ENCODE peak calls at places on chromosomes 13 and 19, in ten cellular contexts. G, K, Q, T, N, R, I, C, P and Z are unnamed samples.

GRCh38 chr19:14118165-14119051 is 846 bp upstream of the PRKACA start:
- DNase-seq in N (peak; percentile 78), K (peak; percentile 76), P (peak; percentile 69), C (peak; percentile 90), G (peak; percentile 57), I (peak; percentile 93), Q (peak; percentile 53), R (peak; percentile 77), T (peak; percentile 51), Z (peak; percentile 97)

GRCh38 chr19:3656073-3656746 is 29.6 kb upstream of the CACTIN start:
- DNase-seq in C (no peak), P (no peak), G (no peak), N (no peak), R (no peak), Q (no peak), T (no peak), I (no peak), K (no peak), Z (no peak)

GRCh38 chr13:60032836-60033235 is 130.9 kb downstream of the DIAPH3 start:
- DNase-seq in P (no peak), T (no peak), K (no peak), G (no peak), C (no peak), Q (no peak), R (no peak), N (no peak), I (no peak), Z (no peak)

GRCh38 chr13:25922373-25922772 is 129.4 kb downstream of the SHISA2 start:
- DNase-seq in P (no peak), C (no peak), I (no peak), Q (no peak), N (no peak), G (no peak), K (no peak), T (no peak), R (no peak), Z (no peak)

GRCh38 chr13:94858856-94859811 is 146.8 kb upstream of the SOX21 start:
- DNase-seq in P (no peak), G (no peak), K (peak; percentile 64), N (peak; percentile 25), I (peak; percentile 44), R (peak; percentile 67), C (peak; percentile 62), Q (no peak), T (no peak), Z (peak; percentile 80)

GRCh38 chr13:94065741-94066140 is 413.7 kb downstream of the DCT start:
- DNase-seq in R (no peak), N (peak; percentile 31), K (no peak), Q (no peak), T (no peak), C (no peak), I (no peak), G (no peak), P (no peak), Z (no peak)

GRCh38 chr19:17931532-17932191 is 1.2 kb upstream of the CCDC124 start:
- DNase-seq in C (no peak), P (no peak), I (no peak), K (no peak), Q (no peak), N (no peak), R (no peak), T (no peak), G (no peak), Z (no peak)

GRCh38 chr19:18771328-18772242 is 19.5 kb downstream of the COMP start:
- DNase-seq in K (no peak), N (no peak), C (no peak), R (no peak), Q (no peak), I (no peak), P (no peak), G (no peak), T (no peak), Z (no peak)

GRCh38 chr19:2944403-2944774 is 382 bp downstream of the ZNF77 start:
- DNase-seq in R (no peak), P (no peak), Q (no peak), C (no peak), T (no peak), K (no peak), I (no peak), N (no peak), G (no peak), Z (no peak)

GRCh38 chr19:8097198-8097597 is 44.6 kb downstream of the CCL25 start:
- DNase-seq in Q (no peak), R (no peak), G (no peak), K (no peak), I (no peak), N (no peak), P (no peak), T (no peak), C (no peak), Z (no peak)

GRCh38 chr13:61202042-61202441 is 213.6 kb downstream of the PCDH20 start:
- DNase-seq in I (no peak), G (no peak), N (no peak), K (no peak), P (no peak), Q (no peak), R (no peak), T (no peak), C (no peak), Z (no peak)

GRCh38 chr13:97119899-97120745 is 102.0 kb upstream of the MBNL2 start:
- DNase-seq in T (no peak), K (peak; percentile 17), G (no peak), C (no peak), R (no peak), N (peak; percentile 64), I (no peak), Q (no peak), P (no peak), Z (no peak)

GRCh38 chr13:110712849-110713641 is 455 bp upstream of the ING1 start:
- DNase-seq in K (peak; percentile 100), N (peak; percentile 100), I (peak; percentile 99), G (peak; percentile 99), P (peak; percentile 99), C (peak; percentile 99), T (peak; percentile 100), R (peak; percentile 99), Q (peak; percentile 99), Z (peak; percentile 100)

GRCh38 chr13:110712081-110712848 is 1.2 kb upstream of the ING1 start:
- DNase-seq in P (peak; percentile 91), K (peak; percentile 72), Q (peak; percentile 83), N (peak; percentile 78), R (peak; percentile 87), I (peak; percentile 87), G (peak; percentile 88), T (peak; percentile 90), C (peak; percentile 88), Z (peak; percentile 93)

GRCh38 chr13:110713981-110714797 is 689 bp downstream of the ING1 start:
- DNase-seq in R (peak; percentile 49), I (peak; percentile 54), N (peak; percentile 56), G (peak; percentile 74), P (peak; percentile 72), C (peak; percentile 71), T (peak; percentile 58), K (peak; percentile 33), Q (peak; percentile 69), Z (peak; percentile 84)

GRCh38 chr13:110714798-110715394 is 1.4 kb downstream of the ING1 start:
- DNase-seq in R (peak; percentile 74), I (peak; percentile 64), Q (peak; percentile 46), T (no peak), G (peak; percentile 72), K (peak; percentile 36), C (peak; percentile 70), P (peak; percentile 92), N (peak; percentile 58), Z (peak; percentile 86)

GRCh38 chr13:110713642-110713952 is at the start of gene ING1:
- DNase-seq in R (peak; percentile 92), I (no peak), G (no peak), T (no peak), C (no peak), P (no peak), K (no peak), Q (no peak), N (no peak), Z (no peak)
- H3K4me3 ChIP-seq in R (peak within 1 kb of the TSS; percentile 82), I (peak within 1 kb of the TSS; percentile 90), G (peak within 1 kb of the TSS; percentile 97), T (peak within 1 kb of the TSS; percentile 90), C (peak within 1 kb of the TSS; percentile 99), P (peak within 1 kb of the TSS; percentile 97), K (peak within 1 kb of the TSS; percentile 92), Q (peak within 1 kb of the TSS; percentile 99), N (peak within 1 kb of the TSS; percentile 96), Z (peak within 1 kb of the TSS; percentile 75)

GRCh38 chr19:11578342-11579142 is 1.1 kb upstream of the ACP5 start:
- DNase-seq in Q (peak; percentile 18), C (peak; percentile 75), G (no peak), I (peak; percentile 44), P (peak; percentile 66), R (peak; percentile 42), T (peak; percentile 42), N (peak; percentile 17), K (no peak), Z (peak; percentile 80)
- H3K4me3 ChIP-seq in Q (peak overlapping the region; percentile 57), C (peak overlapping the region; percentile 21), G (no peak overlapping the region), I (peak overlapping the region; percentile 32), P (peak overlapping the region; percentile 31), R (peak overlapping the region; percentile 52), T (peak overlapping the region; percentile 73), N (peak overlapping the region; percentile 20), K (no peak overlapping the region), Z (peak overlapping the region; percentile 46)

DNA sequence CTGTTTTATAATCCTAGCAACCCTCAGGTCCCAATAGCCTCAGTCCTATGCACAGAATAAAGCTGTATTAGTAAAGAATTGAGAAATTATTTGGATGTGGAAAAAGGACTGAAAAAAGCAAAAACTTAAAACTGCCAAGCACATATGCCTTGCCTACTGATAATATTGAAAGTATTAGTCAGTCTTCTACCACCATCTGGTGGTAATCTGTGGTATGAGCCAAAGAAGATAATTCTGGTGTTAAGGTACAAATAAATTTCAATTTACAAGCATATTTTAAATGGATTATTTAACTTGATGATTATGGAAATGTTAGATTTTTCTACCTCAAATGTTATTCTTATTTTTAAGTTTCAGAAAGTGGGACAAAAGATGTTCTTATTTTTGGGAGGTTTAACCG is 460.3 kb upstream of the KLHL1 start:
- DNase-seq in C (no peak), G (no peak), R (no peak), N (peak; percentile 76), T (peak; percentile 42), K (peak; percentile 25), Q (no peak), I (no peak), P (no peak), Z (no peak)
- H3K4me3 ChIP-seq in C (no peak overlapping the region), G (no peak overlapping the region), R (no peak overlapping the region), N (no peak overlapping the region), T (no peak overlapping the region), K (no peak overlapping the region), Q (no peak overlapping the region), I (no peak overlapping the region), P (no peak overlapping the region), Z (no peak overlapping the region)

DNA sequence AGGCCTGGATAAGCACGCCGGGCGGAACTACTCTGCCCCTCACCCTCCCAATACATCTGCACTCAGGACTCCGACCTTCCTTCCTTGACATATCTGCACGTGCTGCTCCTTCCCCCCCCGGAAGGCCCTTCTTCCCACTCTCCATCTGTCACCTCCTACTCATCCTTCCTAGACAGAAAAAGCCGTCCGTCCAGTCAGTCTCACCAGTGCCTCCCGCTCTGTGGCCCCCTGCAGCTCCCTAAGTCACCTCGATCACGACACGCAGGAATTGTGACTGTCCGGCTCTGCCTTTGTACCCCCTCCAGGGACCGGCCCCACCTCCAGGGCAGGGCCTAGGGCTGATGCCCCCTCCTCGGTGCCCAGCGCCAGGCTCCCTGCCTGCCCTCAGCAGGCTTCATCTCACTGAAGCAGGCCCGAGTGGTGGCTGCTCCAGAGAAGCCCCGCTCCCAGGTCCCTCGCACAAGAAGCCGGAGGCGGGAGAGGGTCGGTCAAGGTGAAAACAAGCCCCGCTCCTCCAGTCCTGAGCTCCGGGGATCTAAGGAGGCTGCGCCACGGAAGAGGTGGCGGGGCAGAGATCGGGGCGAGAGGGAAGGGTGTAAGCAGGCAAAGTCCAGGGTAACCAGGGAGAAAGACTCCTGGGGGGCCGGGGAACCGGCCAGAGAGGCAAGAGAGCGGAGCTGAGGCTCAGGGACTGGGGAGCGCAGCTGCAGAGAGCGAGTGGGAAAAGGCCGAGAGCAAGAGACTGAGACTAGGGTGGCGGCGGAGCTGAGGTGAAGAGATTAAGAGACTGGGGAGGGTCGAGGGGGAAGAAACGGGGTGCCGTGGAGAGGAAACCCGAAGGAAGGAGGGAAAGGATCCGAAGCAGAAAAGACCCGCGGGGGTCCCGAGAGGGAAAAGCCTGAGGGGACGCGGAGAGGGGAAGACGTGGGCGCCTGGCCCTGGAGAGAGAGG is 1.1 kb downstream of the PPP6R1 start:
- DNase-seq in G (peak; percentile 40), C (no peak), K (peak; percentile 4), N (peak; percentile 26), T (peak; percentile 59), Q (no peak), P (no peak), R (no peak), I (no peak), Z (no peak)
- H3K4me3 ChIP-seq in G (peak overlapping the region; percentile 64), C (peak overlapping the region; percentile 94), K (peak overlapping the region; percentile 85), N (peak overlapping the region; percentile 95), T (peak overlapping the region; percentile 61), Q (peak overlapping the region; percentile 89), P (peak overlapping the region; percentile 90), R (peak overlapping the region; percentile 99), I (peak overlapping the region; percentile 92), Z (peak overlapping the region; percentile 94)